ENCODE peak calls at places on chromosomes 13 and 19, in six cellular contexts. T is AG10803, C is posterior cingulate gyrus, P is brain microvascular endothelial cell, H is T-helper 2 cell, O is EH. L is an unnamed sample.

GRCh38 chr13:22369840-22370239 is 699.0 kb downstream of the FGF9 start:
- DNase-seq in C (no peak), P (no peak), H (no peak), O (no peak), T (no peak), L (no peak)

GRCh38 chr19:38675611-38676010 is 28.2 kb downstream of the ACTN4 start:
- DNase-seq in O (no peak), P (no peak), T (no peak), H (no peak), C (no peak), L (no peak)

GRCh38 chr19:42480335-42481095 is 37.8 kb upstream of the CXCL17 start:
- DNase-seq in P (peak), H (no peak), O (peak), T (peak), C (no peak), L (no peak)

GRCh38 chr13:40595693-40596092 is 70.7 kb downstream of the FOXO1 start:
- DNase-seq in O (peak), P (no peak), H (no peak), C (no peak), T (peak), L (no peak)

GRCh38 chr13:22812793-22813192 is 368.0 kb upstream of the SGCG start:
- DNase-seq in C (no peak), P (no peak), H (no peak), O (no peak), T (no peak), L (no peak)

GRCh38 chr19:7851623-7852500 is 21.8 kb downstream of the EVI5L start:
- DNase-seq in C (peak), P (no peak), H (no peak), T (no peak), O (no peak), L (no peak)

GRCh38 chr13:111283457-111283856 is 37.0 kb upstream of the TEX29 start:
- DNase-seq in C (no peak), H (no peak), P (no peak), T (no peak), O (no peak), L (no peak)

GRCh38 chr13:49567501-49567900 is 17.9 kb downstream of the RCBTB1 start:
- DNase-seq in H (no peak), T (no peak), C (no peak), O (no peak), P (no peak), L (no peak)

GRCh38 chr19:18419699-18420460 is 682 bp downstream of the SSBP4 start:
- DNase-seq in P (no peak), O (no peak), T (no peak), H (peak), C (no peak), L (peak)

GRCh38 chr13:37226966-37227365 is 121.5 kb upstream of the CSNK1A1L start:
- DNase-seq in T (no peak), P (peak), H (no peak), C (no peak), O (peak), L (no peak)

GRCh38 chr19:13700621-13701020 is 63.7 kb upstream of the MRI1 start:
- DNase-seq in H (no peak), T (no peak), C (no peak), P (no peak), O (no peak), L (no peak)

GRCh38 chr19:42114412-42114811 is 17.8 kb downstream of the POU2F2 start:
- DNase-seq in P (no peak), H (no peak), C (no peak), T (no peak), O (no peak), L (no peak)

GRCh38 chr19:44808463-44809371 is at the start of gene BCAM:
- DNase-seq in H (no peak), P (no peak), C (no peak), O (peak), T (peak), L (no peak)

GRCh38 chr13:34748078-34748477 is 194.0 kb upstream of the NBEA start:
- DNase-seq in P (peak), C (no peak), T (peak), H (no peak), O (no peak), L (no peak)

GRCh38 chr19:49488046-49488862 is 846 bp downstream of the RPL13A start:
- DNase-seq in T (no peak), O (no peak), H (no peak), P (no peak), C (no peak), L (no peak)

GRCh38 chr13:75871059-75871458 is 234.9 kb downstream of the LMO7 start:
- DNase-seq in H (no peak), P (no peak), C (no peak), T (no peak), O (no peak), L (no peak)

GRCh38 chr13:113624235-113624587 is 33.8 kb downstream of the ATP4B start:
- DNase-seq in C (peak), T (no peak), P (no peak), H (no peak), O (no peak), L (no peak)

GRCh38 chr19:38639679-38640078 is 7.8 kb upstream of the ACTN4 start:
- DNase-seq in O (no peak), T (no peak), C (peak), P (no peak), H (no peak), L (no peak)

GRCh38 chr19:49682274-49682673 is 5.2 kb downstream of the PRMT1 start:
- DNase-seq in C (no peak), T (no peak), H (no peak), P (no peak), O (no peak), L (no peak)

GRCh38 chr13:51769455-51770127 is 34.4 kb downstream of the DHRS12 start:
- DNase-seq in O (no peak), C (no peak), P (no peak), T (no peak), H (no peak), L (no peak)

GRCh38 chr13:32790731-32791130 is 204.5 kb downstream of the PDS5B start:
- DNase-seq in P (no peak), H (no peak), T (no peak), C (no peak), O (peak), L (no peak)

GRCh38 chr19:43625918-43626579 is 6.6 kb upstream of the ZNF428 start:
- DNase-seq in P (no peak), T (no peak), H (no peak), O (no peak), C (peak), L (no peak)

GRCh38 chr13:112182251-112182650 is 115.3 kb downstream of the SOX1 start:
- DNase-seq in T (no peak), O (no peak), C (no peak), P (no peak), H (no peak), L (no peak)

GRCh38 chr19:41700381-41701195 is 7.8 kb upstream of the CEACAM5 start:
- DNase-seq in O (no peak), C (no peak), H (no peak), P (no peak), T (no peak), L (no peak)